ENCODE peak calls at places on chromosome 5, in six cellular contexts. One of them, this sample, is unnamed.

GRCh38 chr5:40623480-40624420 is 56.0 kb upstream of the PTGER4 start:
- DNase-seq in CD8-positive, alpha-beta T cell: peak; percentile 54
- DNase-seq in heart right ventricle: no peak
- DNase-seq in A673: no peak
- DNase-seq in prostate gland: no peak
- DNase-seq in adrenal gland: no peak
- DNase-seq in this sample: no peak

GRCh38 chr5:5103249-5103648 is 36.9 kb upstream of the ADAMTS16 start:
- DNase-seq in CD8-positive, alpha-beta T cell: no peak
- DNase-seq in heart right ventricle: no peak
- DNase-seq in A673: peak; percentile 9
- DNase-seq in prostate gland: no peak
- DNase-seq in adrenal gland: no peak
- DNase-seq in this sample: no peak

GRCh38 chr5:177111720-177112394 is 21.7 kb upstream of the NSD1 start:
- DNase-seq in CD8-positive, alpha-beta T cell: peak; percentile 48
- DNase-seq in heart right ventricle: peak; percentile 67
- DNase-seq in A673: peak; percentile 66
- DNase-seq in prostate gland: no peak
- DNase-seq in adrenal gland: no peak
- DNase-seq in this sample: peak; percentile 79

GRCh38 chr5:134188092-134188491 is 11.3 kb upstream of the SKP1 start:
- DNase-seq in CD8-positive, alpha-beta T cell: no peak
- DNase-seq in heart right ventricle: no peak
- DNase-seq in A673: no peak
- DNase-seq in prostate gland: no peak
- DNase-seq in adrenal gland: no peak
- DNase-seq in this sample: no peak

GRCh38 chr5:35436441-35437057 is 181.1 kb upstream of the SPEF2 start:
- DNase-seq in CD8-positive, alpha-beta T cell: no peak
- DNase-seq in heart right ventricle: no peak
- DNase-seq in A673: peak; percentile 55
- DNase-seq in prostate gland: peak; percentile 7
- DNase-seq in adrenal gland: peak; percentile 28
- DNase-seq in this sample: no peak

GRCh38 chr5:94969174-94969573 is 315.7 kb downstream of the MCTP1 start:
- DNase-seq in CD8-positive, alpha-beta T cell: no peak
- DNase-seq in heart right ventricle: no peak
- DNase-seq in A673: peak; percentile 57
- DNase-seq in prostate gland: no peak
- DNase-seq in adrenal gland: no peak
- DNase-seq in this sample: no peak

GRCh38 chr5:88602584-88602983 is 280.4 kb downstream of the MEF2C start:
- DNase-seq in CD8-positive, alpha-beta T cell: no peak
- DNase-seq in heart right ventricle: no peak
- DNase-seq in A673: peak; percentile 2
- DNase-seq in prostate gland: no peak
- DNase-seq in adrenal gland: peak; percentile 6
- DNase-seq in this sample: peak; percentile 25

GRCh38 chr5:14914603-14915277 is 43.2 kb upstream of the ANKH start:
- DNase-seq in CD8-positive, alpha-beta T cell: no peak
- DNase-seq in heart right ventricle: no peak
- DNase-seq in A673: no peak
- DNase-seq in prostate gland: no peak
- DNase-seq in adrenal gland: no peak
- DNase-seq in this sample: no peak

GRCh38 chr5:88786217-88786560 is 96.8 kb downstream of the MEF2C start:
- DNase-seq in CD8-positive, alpha-beta T cell: no peak
- DNase-seq in heart right ventricle: no peak
- DNase-seq in A673: no peak
- DNase-seq in prostate gland: no peak
- DNase-seq in adrenal gland: no peak
- DNase-seq in this sample: no peak

GRCh38 chr5:89668821-89669220 is 740.7 kb downstream of the CETN3 start:
- DNase-seq in CD8-positive, alpha-beta T cell: no peak
- DNase-seq in heart right ventricle: no peak
- DNase-seq in A673: no peak
- DNase-seq in prostate gland: no peak
- DNase-seq in adrenal gland: no peak
- DNase-seq in this sample: no peak

GRCh38 chr5:136063778-136064465 is 35.1 kb downstream of the TGFBI start:
- DNase-seq in CD8-positive, alpha-beta T cell: no peak
- DNase-seq in heart right ventricle: no peak
- DNase-seq in A673: no peak
- DNase-seq in prostate gland: no peak
- DNase-seq in adrenal gland: no peak
- DNase-seq in this sample: no peak

GRCh38 chr5:107359033-107359915 is 311.5 kb downstream of the EFNA5 start:
- DNase-seq in CD8-positive, alpha-beta T cell: no peak
- DNase-seq in heart right ventricle: no peak
- DNase-seq in A673: peak; percentile 81
- DNase-seq in prostate gland: no peak
- DNase-seq in adrenal gland: no peak
- DNase-seq in this sample: no peak

GRCh38 chr5:160843240-160843639 is 8.8 kb downstream of the ATP10B start:
- DNase-seq in CD8-positive, alpha-beta T cell: no peak
- DNase-seq in heart right ventricle: no peak
- DNase-seq in A673: no peak
- DNase-seq in prostate gland: no peak
- DNase-seq in adrenal gland: no peak
- DNase-seq in this sample: no peak

GRCh38 chr5:159301351-159301911 is 28.9 kb downstream of the IL12B start:
- DNase-seq in CD8-positive, alpha-beta T cell: no peak
- DNase-seq in heart right ventricle: no peak
- DNase-seq in A673: peak; percentile 66
- DNase-seq in prostate gland: no peak
- DNase-seq in adrenal gland: no peak
- DNase-seq in this sample: no peak

GRCh38 chr5:43926923-43927322 is 323.9 kb downstream of the NNT start:
- DNase-seq in CD8-positive, alpha-beta T cell: no peak
- DNase-seq in heart right ventricle: no peak
- DNase-seq in A673: peak; percentile 37
- DNase-seq in prostate gland: no peak
- DNase-seq in adrenal gland: no peak
- DNase-seq in this sample: no peak

GRCh38 chr5:32059779-32060178 is 114.3 kb downstream of the GOLPH3 start:
- DNase-seq in CD8-positive, alpha-beta T cell: no peak
- DNase-seq in heart right ventricle: no peak
- DNase-seq in A673: no peak
- DNase-seq in prostate gland: no peak
- DNase-seq in adrenal gland: no peak
- DNase-seq in this sample: no peak

GRCh38 chr5:59709346-59709821 is 184.1 kb downstream of the PDE4D start:
- DNase-seq in CD8-positive, alpha-beta T cell: no peak
- DNase-seq in heart right ventricle: no peak
- DNase-seq in A673: peak; percentile 69
- DNase-seq in prostate gland: no peak
- DNase-seq in adrenal gland: no peak
- DNase-seq in this sample: no peak

GRCh38 chr5:98786178-98786853 is 12.9 kb downstream of the RGMB start:
- DNase-seq in CD8-positive, alpha-beta T cell: no peak
- DNase-seq in heart right ventricle: no peak
- DNase-seq in A673: no peak
- DNase-seq in prostate gland: peak; percentile 81
- DNase-seq in adrenal gland: no peak
- DNase-seq in this sample: no peak

GRCh38 chr5:141637693-141638419 is 1.1 kb downstream of the RELL2 start:
- DNase-seq in CD8-positive, alpha-beta T cell: peak; percentile 76
- DNase-seq in heart right ventricle: peak; percentile 62
- DNase-seq in A673: peak; percentile 60
- DNase-seq in prostate gland: peak; percentile 25
- DNase-seq in adrenal gland: peak; percentile 69
- DNase-seq in this sample: peak; percentile 85

GRCh38 chr5:120817044-120817985 is 353.2 kb downstream of the PRR16 start:
- DNase-seq in CD8-positive, alpha-beta T cell: peak; percentile 17
- DNase-seq in heart right ventricle: no peak
- DNase-seq in A673: peak; percentile 42
- DNase-seq in prostate gland: no peak
- DNase-seq in adrenal gland: no peak
- DNase-seq in this sample: no peak

GRCh38 chr5:14948341-14948830 is 76.8 kb upstream of the ANKH start:
- DNase-seq in CD8-positive, alpha-beta T cell: no peak
- DNase-seq in heart right ventricle: no peak
- DNase-seq in A673: peak; percentile 25
- DNase-seq in prostate gland: no peak
- DNase-seq in adrenal gland: no peak
- DNase-seq in this sample: no peak

GRCh38 chr5:159951387-159951786 is 35.1 kb downstream of the ADRA1B start:
- DNase-seq in CD8-positive, alpha-beta T cell: no peak
- DNase-seq in heart right ventricle: no peak
- DNase-seq in A673: peak; percentile 24
- DNase-seq in prostate gland: no peak
- DNase-seq in adrenal gland: no peak
- DNase-seq in this sample: no peak

GRCh38 chr5:150644058-150644457 is 3.6 kb downstream of the SYNPO start:
- DNase-seq in CD8-positive, alpha-beta T cell: no peak
- DNase-seq in heart right ventricle: no peak
- DNase-seq in A673: no peak
- DNase-seq in prostate gland: no peak
- DNase-seq in adrenal gland: no peak
- DNase-seq in this sample: no peak
- H3K4me1 ChIP-seq in CD8-positive, alpha-beta T cell: no peaks in the 10 kb centered on the region
- H3K4me1 ChIP-seq in heart right ventricle: peaks cover 89% of the 10 kb centered on the region
- H3K4me1 ChIP-seq in A673: peaks cover 46% of the 10 kb centered on the region
- H3K4me1 ChIP-seq in prostate gland: peaks cover 11% of the 10 kb centered on the region
- H3K4me1 ChIP-seq in adrenal gland: peaks cover 89% of the 10 kb centered on the region
- H3K4me1 ChIP-seq in this sample: peaks cover 9% of the 10 kb centered on the region

DNA sequence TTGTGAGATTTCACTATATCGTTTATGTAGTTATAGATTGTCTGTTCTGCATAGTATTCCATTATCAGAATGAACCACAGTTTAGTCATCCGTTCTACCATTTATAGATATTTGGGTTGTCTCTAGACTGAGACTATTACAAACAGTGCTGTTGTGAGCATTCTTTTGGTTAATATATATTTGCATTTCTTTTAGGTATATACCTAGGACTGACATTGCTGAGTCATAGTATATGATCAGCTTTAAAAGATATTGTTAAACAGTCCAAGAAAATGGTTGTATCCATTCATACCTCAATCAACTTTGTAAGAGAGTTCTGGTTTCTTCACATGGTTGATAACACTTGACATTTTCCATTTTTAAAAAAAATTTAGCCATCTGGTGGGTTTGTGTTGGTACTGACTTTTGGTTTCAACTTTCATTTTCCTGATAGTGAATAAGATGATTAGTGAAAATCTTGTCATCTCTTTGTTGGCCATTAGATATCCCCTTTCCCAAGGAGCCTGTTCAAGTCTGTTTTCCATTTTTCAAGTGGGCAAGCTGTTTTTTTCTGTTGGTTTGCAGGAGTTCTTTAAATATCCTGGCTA is 22.9 kb upstream of the ADAM19 start:
- DNase-seq in CD8-positive, alpha-beta T cell: no peak
- DNase-seq in heart right ventricle: no peak
- DNase-seq in A673: no peak
- DNase-seq in prostate gland: no peak
- DNase-seq in adrenal gland: no peak
- DNase-seq in this sample: no peak
- H3K4me3 ChIP-seq in CD8-positive, alpha-beta T cell: no peak overlapping the region
- H3K4me3 ChIP-seq in heart right ventricle: no peak overlapping the region
- H3K4me3 ChIP-seq in A673: no peak overlapping the region
- H3K4me3 ChIP-seq in prostate gland: no peak overlapping the region
- H3K4me3 ChIP-seq in adrenal gland: no peak overlapping the region
- H3K4me3 ChIP-seq in this sample: no peak overlapping the region

DNA sequence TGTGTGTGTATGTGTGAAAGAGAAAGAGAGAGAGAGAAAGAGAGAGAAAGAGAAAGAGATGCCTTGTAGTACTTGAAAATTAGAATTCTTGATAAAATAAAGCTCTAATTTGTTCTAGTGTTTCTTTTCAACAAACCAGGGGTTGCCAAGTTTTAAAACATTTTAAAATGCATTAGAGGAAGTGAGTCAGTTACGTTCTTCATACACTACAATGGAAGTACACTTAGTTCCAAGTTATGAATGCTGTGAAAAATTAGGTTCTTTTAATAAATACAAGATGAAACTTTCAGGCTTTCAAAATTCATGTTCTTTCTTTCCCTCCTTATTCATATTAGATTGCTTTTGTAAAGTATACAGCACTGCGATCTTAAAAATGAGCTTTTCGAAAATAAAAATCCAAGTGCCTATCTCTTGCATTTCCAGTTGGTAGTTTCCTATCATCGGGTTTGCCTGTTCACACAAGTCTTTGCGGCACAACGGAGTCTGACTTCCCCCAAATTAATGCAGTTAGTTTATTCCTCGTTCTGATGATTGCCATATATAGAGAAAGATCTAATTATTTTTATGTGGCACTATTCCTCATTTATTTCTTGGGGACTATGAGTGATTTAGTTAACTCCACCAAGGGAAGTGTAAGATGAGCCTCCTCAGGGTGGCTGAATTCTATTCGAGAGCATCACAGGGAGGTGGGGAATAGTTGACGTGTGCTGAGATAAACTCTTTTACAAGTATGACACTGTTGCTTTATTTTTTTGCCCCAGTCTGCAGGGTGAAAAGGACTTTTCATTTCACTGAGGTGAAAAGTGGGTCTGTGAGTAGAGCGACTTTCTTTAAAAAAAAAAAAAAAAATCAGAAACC is 238.2 kb downstream of the CD180 start:
- DNase-seq in CD8-positive, alpha-beta T cell: no peak
- DNase-seq in heart right ventricle: no peak
- DNase-seq in A673: peak; percentile 49
- DNase-seq in prostate gland: no peak
- DNase-seq in adrenal gland: peak; percentile 10
- DNase-seq in this sample: no peak
- TF ChIP-seq CTCF in CD8-positive, alpha-beta T cell: no peak
- TF ChIP-seq CTCF in heart right ventricle: no peak
- TF ChIP-seq CTCF in A673: no peak
- TF ChIP-seq CTCF in prostate gland: no peak
- TF ChIP-seq CTCF in adrenal gland: no peak
- TF ChIP-seq CTCF in this sample: no peak

GRCh38 chr5:1338518-1339070 is 6.3 kb downstream of the CLPTM1L start:
- DNase-seq in CD8-positive, alpha-beta T cell: no peak
- DNase-seq in heart right ventricle: no peak
- DNase-seq in A673: no peak
- DNase-seq in prostate gland: no peak
- DNase-seq in adrenal gland: no peak
- DNase-seq in this sample: no peak

GRCh38 chr5:1337490-1338195 is 7.3 kb downstream of the CLPTM1L start:
- DNase-seq in CD8-positive, alpha-beta T cell: no peak
- DNase-seq in heart right ventricle: no peak
- DNase-seq in A673: no peak
- DNase-seq in prostate gland: no peak
- DNase-seq in adrenal gland: no peak
- DNase-seq in this sample: peak; percentile 19

GRCh38 chr5:1336749-1337489 is 8.0 kb downstream of the CLPTM1L start:
- DNase-seq in CD8-positive, alpha-beta T cell: no peak
- DNase-seq in heart right ventricle: no peak
- DNase-seq in A673: no peak
- DNase-seq in prostate gland: no peak
- DNase-seq in adrenal gland: no peak
- DNase-seq in this sample: peak; percentile 38

GRCh38 chr5:1336106-1336561 is 8.8 kb downstream of the CLPTM1L start:
- DNase-seq in CD8-positive, alpha-beta T cell: no peak
- DNase-seq in heart right ventricle: no peak
- DNase-seq in A673: no peak
- DNase-seq in prostate gland: no peak
- DNase-seq in adrenal gland: no peak
- DNase-seq in this sample: peak; percentile 50

DNA sequence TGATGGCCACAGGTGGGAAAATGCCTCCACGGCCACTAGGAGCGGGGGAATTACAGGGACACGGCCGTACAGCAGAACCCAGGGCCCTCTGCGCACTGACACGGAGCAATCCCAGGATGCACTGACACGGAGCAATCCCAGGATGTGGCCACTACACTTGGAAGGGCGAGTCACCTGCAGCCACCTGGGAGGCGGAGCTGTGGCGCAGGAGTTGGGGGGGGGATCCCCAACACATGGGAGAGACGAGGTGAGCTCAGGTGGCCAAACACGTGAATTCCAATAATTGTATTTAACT is 6.8 kb downstream of the CLPTM1L start:
- DNase-seq in CD8-positive, alpha-beta T cell: no peak
- DNase-seq in heart right ventricle: no peak
- DNase-seq in A673: no peak
- DNase-seq in prostate gland: no peak
- DNase-seq in adrenal gland: no peak
- DNase-seq in this sample: no peak
- H3K4me1 ChIP-seq in CD8-positive, alpha-beta T cell: peaks cover 5% of the 10 kb centered on the region
- H3K4me1 ChIP-seq in heart right ventricle: no peaks in the 10 kb centered on the region
- H3K4me1 ChIP-seq in A673: no peaks in the 10 kb centered on the region
- H3K4me1 ChIP-seq in prostate gland: no peaks in the 10 kb centered on the region
- H3K4me1 ChIP-seq in adrenal gland: peaks cover 1% of the 10 kb centered on the region
- H3K4me1 ChIP-seq in this sample: no peaks in the 10 kb centered on the region

This sample was measured in mucosa of descending colon.